ENCODE peak calls at places on chromosome 10, in ten cellular contexts. One of them, this sample, is unnamed.

GRCh38 chr10:50619171-50619570 is 4.6 kb downstream of the SGMS1 start:
- DNase-seq in heart left ventricle: no peak
- DNase-seq in sigmoid colon: no peak
- DNase-seq in astrocyte: no peak
- DNase-seq in dorsolateral prefrontal cortex: no peak
- DNase-seq in choroid plexus epithelial cell: no peak
- DNase-seq in BJ: no peak
- DNase-seq in fibroblast of mammary gland: no peak
- DNase-seq in LNCaP clone FGC: no peak
- DNase-seq in AG04450: no peak
- DNase-seq in this sample: no peak

GRCh38 chr10:132094581-132095234 is 29.0 kb downstream of the JAKMIP3 start:
- DNase-seq in dorsolateral prefrontal cortex: no peak
- DNase-seq in LNCaP clone FGC: no peak
- DNase-seq in BJ: no peak
- DNase-seq in astrocyte: no peak
- DNase-seq in AG04450: no peak
- DNase-seq in heart left ventricle: no peak
- DNase-seq in choroid plexus epithelial cell: no peak
- DNase-seq in fibroblast of mammary gland: no peak
- DNase-seq in sigmoid colon: no peak
- DNase-seq in this sample: no peak

GRCh38 chr10:131899695-131900349 is 986 bp upstream of the PPP2R2D start:
- DNase-seq in dorsolateral prefrontal cortex: no peak
- DNase-seq in astrocyte: no peak
- DNase-seq in heart left ventricle: no peak
- DNase-seq in AG04450: no peak
- DNase-seq in choroid plexus epithelial cell: no peak
- DNase-seq in BJ: no peak
- DNase-seq in fibroblast of mammary gland: no peak
- DNase-seq in sigmoid colon: peak
- DNase-seq in LNCaP clone FGC: no peak
- DNase-seq in this sample: no peak

GRCh38 chr10:118721005-118721876 is 33.5 kb downstream of the CACUL1 start:
- DNase-seq in dorsolateral prefrontal cortex: no peak
- DNase-seq in choroid plexus epithelial cell: peak
- DNase-seq in AG04450: peak
- DNase-seq in LNCaP clone FGC: peak
- DNase-seq in sigmoid colon: no peak
- DNase-seq in fibroblast of mammary gland: peak
- DNase-seq in BJ: no peak
- DNase-seq in heart left ventricle: no peak
- DNase-seq in astrocyte: peak
- DNase-seq in this sample: peak

GRCh38 chr10:109727436-109727835 is 195.9 kb downstream of the XPNPEP1 start:
- DNase-seq in LNCaP clone FGC: no peak
- DNase-seq in astrocyte: no peak
- DNase-seq in BJ: no peak
- DNase-seq in fibroblast of mammary gland: no peak
- DNase-seq in heart left ventricle: no peak
- DNase-seq in sigmoid colon: no peak
- DNase-seq in AG04450: no peak
- DNase-seq in dorsolateral prefrontal cortex: no peak
- DNase-seq in choroid plexus epithelial cell: no peak
- DNase-seq in this sample: no peak

GRCh38 chr10:19848226-19848950 is 32.2 kb downstream of the PLXDC2 start:
- DNase-seq in dorsolateral prefrontal cortex: no peak
- DNase-seq in LNCaP clone FGC: no peak
- DNase-seq in AG04450: no peak
- DNase-seq in astrocyte: no peak
- DNase-seq in BJ: no peak
- DNase-seq in choroid plexus epithelial cell: no peak
- DNase-seq in fibroblast of mammary gland: no peak
- DNase-seq in heart left ventricle: no peak
- DNase-seq in sigmoid colon: no peak
- DNase-seq in this sample: no peak

GRCh38 chr10:104337527-104337984 is 709 bp downstream of the ITPRIP start:
- DNase-seq in choroid plexus epithelial cell: peak
- DNase-seq in astrocyte: no peak
- DNase-seq in LNCaP clone FGC: no peak
- DNase-seq in fibroblast of mammary gland: peak
- DNase-seq in sigmoid colon: no peak
- DNase-seq in BJ: no peak
- DNase-seq in heart left ventricle: no peak
- DNase-seq in dorsolateral prefrontal cortex: no peak
- DNase-seq in AG04450: no peak
- DNase-seq in this sample: no peak

GRCh38 chr10:3861785-3862184 is 76.8 kb upstream of the KLF6 start:
- DNase-seq in astrocyte: no peak
- DNase-seq in heart left ventricle: no peak
- DNase-seq in AG04450: no peak
- DNase-seq in BJ: no peak
- DNase-seq in LNCaP clone FGC: no peak
- DNase-seq in dorsolateral prefrontal cortex: no peak
- DNase-seq in fibroblast of mammary gland: no peak
- DNase-seq in sigmoid colon: no peak
- DNase-seq in choroid plexus epithelial cell: peak
- DNase-seq in this sample: no peak

GRCh38 chr10:4770766-4771553 is 55.0 kb upstream of the AKR1E2 start:
- DNase-seq in BJ: peak
- DNase-seq in astrocyte: peak
- DNase-seq in AG04450: peak
- DNase-seq in sigmoid colon: no peak
- DNase-seq in choroid plexus epithelial cell: peak
- DNase-seq in heart left ventricle: no peak
- DNase-seq in fibroblast of mammary gland: peak
- DNase-seq in dorsolateral prefrontal cortex: no peak
- DNase-seq in LNCaP clone FGC: peak
- DNase-seq in this sample: peak

GRCh38 chr10:70655316-70655715 is 17.0 kb upstream of the ADAMTS14 start:
- DNase-seq in astrocyte: no peak
- DNase-seq in heart left ventricle: no peak
- DNase-seq in AG04450: no peak
- DNase-seq in LNCaP clone FGC: no peak
- DNase-seq in choroid plexus epithelial cell: no peak
- DNase-seq in fibroblast of mammary gland: no peak
- DNase-seq in dorsolateral prefrontal cortex: no peak
- DNase-seq in BJ: no peak
- DNase-seq in sigmoid colon: no peak
- DNase-seq in this sample: no peak

GRCh38 chr10:78983608-78984007 is 85.2 kb upstream of the ZMIZ1 start:
- DNase-seq in sigmoid colon: no peak
- DNase-seq in choroid plexus epithelial cell: no peak
- DNase-seq in fibroblast of mammary gland: no peak
- DNase-seq in BJ: no peak
- DNase-seq in astrocyte: no peak
- DNase-seq in heart left ventricle: no peak
- DNase-seq in dorsolateral prefrontal cortex: no peak
- DNase-seq in LNCaP clone FGC: no peak
- DNase-seq in AG04450: no peak
- DNase-seq in this sample: no peak

DNA sequence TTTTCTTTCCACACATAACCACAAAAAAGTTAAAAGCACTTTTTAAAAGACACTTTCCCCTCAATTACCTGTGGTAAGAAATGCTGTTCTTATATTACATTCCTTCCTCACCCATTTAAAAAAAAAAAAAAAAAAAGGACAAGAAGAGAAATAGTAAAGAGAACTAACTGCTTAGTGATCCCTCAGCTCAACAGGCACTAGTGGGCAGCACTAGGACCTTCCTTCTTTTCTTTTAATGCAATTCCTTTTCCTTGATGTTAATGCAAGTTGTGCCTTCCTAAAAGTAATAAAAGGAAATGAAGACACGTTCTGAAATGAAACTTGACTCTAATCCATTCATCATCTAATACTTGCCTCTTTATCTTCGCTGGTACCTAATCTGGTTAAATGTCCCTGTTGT is 189.6 kb downstream of the TCF7L2 start:
- DNase-seq in choroid plexus epithelial cell: peak
- DNase-seq in dorsolateral prefrontal cortex: no peak
- DNase-seq in AG04450: no peak
- DNase-seq in fibroblast of mammary gland: peak
- DNase-seq in heart left ventricle: no peak
- DNase-seq in astrocyte: peak
- DNase-seq in sigmoid colon: no peak
- DNase-seq in LNCaP clone FGC: no peak
- DNase-seq in BJ: no peak
- DNase-seq in this sample: no peak
- TF ChIP-seq CTCF in choroid plexus epithelial cell: peak
- TF ChIP-seq CTCF in dorsolateral prefrontal cortex: peak
- TF ChIP-seq CTCF in AG04450: peak
- TF ChIP-seq CTCF in fibroblast of mammary gland: peak
- TF ChIP-seq CTCF in heart left ventricle: peak
- TF ChIP-seq CTCF in astrocyte: peak
- TF ChIP-seq CTCF in sigmoid colon: no peak
- TF ChIP-seq CTCF in LNCaP clone FGC: peak
- TF ChIP-seq CTCF in BJ: peak
- TF ChIP-seq CTCF in this sample: peak

GRCh38 chr10:1050555-1050954 is 1.6 kb upstream of the IDI1 start:
- DNase-seq in dorsolateral prefrontal cortex: no peak
- DNase-seq in AG04450: no peak
- DNase-seq in BJ: no peak
- DNase-seq in LNCaP clone FGC: no peak
- DNase-seq in fibroblast of mammary gland: no peak
- DNase-seq in choroid plexus epithelial cell: no peak
- DNase-seq in heart left ventricle: no peak
- DNase-seq in astrocyte: no peak
- DNase-seq in sigmoid colon: no peak
- DNase-seq in this sample: peak
- H3K4me3 ChIP-seq in dorsolateral prefrontal cortex: peak
- H3K4me3 ChIP-seq in AG04450: peak
- H3K4me3 ChIP-seq in BJ: no peak
- H3K4me3 ChIP-seq in LNCaP clone FGC: peak
- H3K4me3 ChIP-seq in fibroblast of mammary gland: peak
- H3K4me3 ChIP-seq in choroid plexus epithelial cell: peak
- H3K4me3 ChIP-seq in heart left ventricle: peak
- H3K4me3 ChIP-seq in astrocyte: peak
- H3K4me3 ChIP-seq in sigmoid colon: no peak
- H3K4me3 ChIP-seq in this sample: peak

GRCh38 chr10:13994932-13995331 is 335.8 kb downstream of the FRMD4A start:
- DNase-seq in dorsolateral prefrontal cortex: no peak
- DNase-seq in sigmoid colon: no peak
- DNase-seq in BJ: no peak
- DNase-seq in astrocyte: no peak
- DNase-seq in AG04450: no peak
- DNase-seq in LNCaP clone FGC: no peak
- DNase-seq in heart left ventricle: no peak
- DNase-seq in choroid plexus epithelial cell: no peak
- DNase-seq in fibroblast of mammary gland: no peak
- DNase-seq in this sample: no peak
- TF ChIP-seq CTCF in dorsolateral prefrontal cortex: no peak
- TF ChIP-seq CTCF in sigmoid colon: no peak
- TF ChIP-seq CTCF in BJ: no peak
- TF ChIP-seq CTCF in astrocyte: no peak
- TF ChIP-seq CTCF in AG04450: no peak
- TF ChIP-seq CTCF in LNCaP clone FGC: no peak
- TF ChIP-seq CTCF in heart left ventricle: no peak
- TF ChIP-seq CTCF in choroid plexus epithelial cell: no peak
- TF ChIP-seq CTCF in fibroblast of mammary gland: no peak
- TF ChIP-seq CTCF in this sample: no peak

DNA sequence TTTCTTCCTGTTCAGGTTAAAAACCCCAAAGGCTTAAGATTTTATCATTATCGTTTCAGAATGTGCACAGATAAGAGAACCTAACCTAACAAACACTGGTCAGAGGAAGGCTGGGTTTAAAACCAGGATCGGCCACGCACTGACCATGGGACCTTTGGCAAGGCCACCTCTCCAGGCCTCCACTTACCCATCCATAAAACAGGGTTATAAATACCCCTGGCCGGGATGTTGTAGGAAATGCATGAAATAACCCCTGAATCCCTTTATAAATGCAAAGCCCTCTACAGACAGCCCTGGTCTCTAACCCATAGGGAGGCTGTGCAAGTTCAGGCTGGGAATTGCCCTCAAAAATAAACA is 418 bp downstream of the DEPP1 start:
- DNase-seq in sigmoid colon: peak
- DNase-seq in BJ: no peak
- DNase-seq in dorsolateral prefrontal cortex: peak
- DNase-seq in heart left ventricle: no peak
- DNase-seq in choroid plexus epithelial cell: no peak
- DNase-seq in astrocyte: no peak
- DNase-seq in AG04450: no peak
- DNase-seq in fibroblast of mammary gland: no peak
- DNase-seq in LNCaP clone FGC: no peak
- DNase-seq in this sample: no peak
- H3K4me3 ChIP-seq in sigmoid colon: peak
- H3K4me3 ChIP-seq in BJ: peak
- H3K4me3 ChIP-seq in dorsolateral prefrontal cortex: peak
- H3K4me3 ChIP-seq in heart left ventricle: peak
- H3K4me3 ChIP-seq in choroid plexus epithelial cell: peak
- H3K4me3 ChIP-seq in astrocyte: peak
- H3K4me3 ChIP-seq in AG04450: peak
- H3K4me3 ChIP-seq in fibroblast of mammary gland: peak
- H3K4me3 ChIP-seq in LNCaP clone FGC: peak
- H3K4me3 ChIP-seq in this sample: no peak

GRCh38 chr10:230758-231157 is 95.5 kb downstream of the ZMYND11 start:
- DNase-seq in fibroblast of mammary gland: peak
- DNase-seq in LNCaP clone FGC: no peak
- DNase-seq in astrocyte: no peak
- DNase-seq in sigmoid colon: no peak
- DNase-seq in AG04450: no peak
- DNase-seq in choroid plexus epithelial cell: peak
- DNase-seq in dorsolateral prefrontal cortex: no peak
- DNase-seq in BJ: no peak
- DNase-seq in heart left ventricle: no peak
- DNase-seq in this sample: no peak
- TF ChIP-seq CTCF in fibroblast of mammary gland: peak
- TF ChIP-seq CTCF in LNCaP clone FGC: peak
- TF ChIP-seq CTCF in astrocyte: peak
- TF ChIP-seq CTCF in sigmoid colon: no peak
- TF ChIP-seq CTCF in AG04450: peak
- TF ChIP-seq CTCF in choroid plexus epithelial cell: peak
- TF ChIP-seq CTCF in dorsolateral prefrontal cortex: peak
- TF ChIP-seq CTCF in BJ: peak
- TF ChIP-seq CTCF in heart left ventricle: no peak
- TF ChIP-seq CTCF in this sample: peak

DNA sequence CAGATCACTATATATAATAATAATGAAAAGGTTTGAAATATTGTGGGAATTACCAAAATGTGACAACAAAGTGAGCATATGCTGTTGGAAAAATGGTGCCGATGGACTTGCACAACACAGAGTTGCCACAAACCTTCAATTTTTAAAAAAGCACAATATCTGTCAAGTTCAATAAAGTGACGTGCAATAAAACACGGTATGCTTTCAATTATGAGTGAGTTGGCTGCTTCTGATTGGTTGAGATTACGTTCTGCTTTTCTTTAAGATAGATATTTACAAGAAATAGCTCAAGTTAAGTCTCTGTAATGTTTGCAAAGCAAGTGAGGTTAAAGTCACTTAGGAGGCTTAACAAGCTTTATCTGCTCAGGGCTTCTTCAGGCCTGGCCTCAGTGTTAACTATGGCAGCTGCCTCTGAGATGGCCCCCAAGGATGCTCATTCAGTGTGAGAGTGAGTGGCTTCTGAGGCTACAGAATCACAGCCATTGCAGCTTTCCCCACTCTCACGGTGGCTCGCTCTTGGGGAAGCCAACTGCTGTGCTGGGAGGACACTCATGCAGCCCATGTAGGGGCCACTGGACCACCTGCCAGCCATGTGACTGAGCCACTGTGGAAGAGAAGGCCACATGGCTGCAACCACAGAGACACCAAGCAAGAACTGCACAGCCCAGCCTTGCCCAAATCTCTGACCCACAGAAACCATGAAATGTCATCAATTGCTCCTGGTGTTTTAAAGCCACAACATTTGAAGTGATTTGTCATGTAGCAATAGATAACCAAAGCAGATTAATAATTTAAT is 78.3 kb upstream of the TMEM72 start:
- DNase-seq in fibroblast of mammary gland: no peak
- DNase-seq in LNCaP clone FGC: no peak
- DNase-seq in BJ: peak
- DNase-seq in sigmoid colon: no peak
- DNase-seq in astrocyte: no peak
- DNase-seq in choroid plexus epithelial cell: no peak
- DNase-seq in dorsolateral prefrontal cortex: no peak
- DNase-seq in heart left ventricle: no peak
- DNase-seq in AG04450: no peak
- DNase-seq in this sample: no peak
- H3K4me3 ChIP-seq in fibroblast of mammary gland: no peak
- H3K4me3 ChIP-seq in LNCaP clone FGC: no peak
- H3K4me3 ChIP-seq in BJ: no peak
- H3K4me3 ChIP-seq in sigmoid colon: no peak
- H3K4me3 ChIP-seq in astrocyte: no peak
- H3K4me3 ChIP-seq in choroid plexus epithelial cell: no peak
- H3K4me3 ChIP-seq in dorsolateral prefrontal cortex: no peak
- H3K4me3 ChIP-seq in heart left ventricle: no peak
- H3K4me3 ChIP-seq in AG04450: no peak
- H3K4me3 ChIP-seq in this sample: no peak

This sample was measured in epithelial cell of esophagus.